ENCODE peak calls at places on chromosomes 2 and 18, in eight cellular contexts. T is AG04450; Y is COLO829; W is CD8-positive, alpha-beta T cell; K is CD4-positive, alpha-beta T cell; O is SK-MEL-5; Z is posterior vena cava; M is body of pancreas. D is an unnamed sample.
A peak's percentile ranks its signal among the peaks of the same experiment; 100 is the strongest.

GRCh38 chr2:233436191-233436581 is 81.9 kb downstream of the DGKD start:
- DNase-seq in Y (no peak), O (no peak), Z (peak; percentile 73), T (no peak), M (no peak), K (no peak), W (no peak), D (no peak)

GRCh38 chr2:203404996-203405395 is 76.8 kb downstream of the ABI2 start:
- DNase-seq in T (peak; percentile 11), Z (no peak), Y (no peak), W (no peak), M (no peak), K (no peak), O (no peak), D (no peak)

GRCh38 chr2:128304715-128305554 is 13.7 kb downstream of the HS6ST1 start:
- DNase-seq in M (peak; percentile 86), W (no peak), Y (no peak), T (peak; percentile 91), O (no peak), K (no peak), Z (peak; percentile 92), D (no peak)

GRCh38 chr2:64594563-64594989 is 59.1 kb downstream of the SERTAD2 start:
- DNase-seq in M (no peak), O (no peak), W (no peak), T (no peak), Y (peak; percentile 21), Z (no peak), K (no peak), D (peak; percentile 12)

GRCh38 chr2:16168506-16169264 is 228.3 kb downstream of the MYCN start:
- DNase-seq in K (no peak), T (no peak), M (no peak), W (no peak), Y (no peak), Z (peak; percentile 72), O (no peak), D (no peak)

GRCh38 chr2:190668892-190669291 is 20.0 kb downstream of the NAB1 start:
- DNase-seq in O (no peak), Z (no peak), M (no peak), Y (peak; percentile 54), W (no peak), T (no peak), K (no peak), D (no peak)

GRCh38 chr2:181988154-181988924 is 2.7 kb downstream of the PPP1R1C start:
- DNase-seq in Z (no peak), O (no peak), W (no peak), M (no peak), K (no peak), Y (no peak), T (no peak), D (no peak)

GRCh38 chr2:60819155-60819862 is 62.1 kb upstream of the REL start:
- DNase-seq in W (peak; percentile 75), Y (no peak), Z (no peak), K (peak; percentile 82), O (no peak), T (no peak), M (no peak), D (no peak)

GRCh38 chr2:10439185-10439879 is 8.8 kb downstream of the ODC1 start:
- DNase-seq in Z (no peak), Y (no peak), M (peak; percentile 42), K (no peak), T (no peak), W (no peak), O (no peak), D (no peak)

GRCh38 chr18:33983126-33983525 is 241.6 kb downstream of the NOL4 start:
- DNase-seq in M (no peak), Z (no peak), O (no peak), T (no peak), Y (no peak), K (no peak), W (no peak), D (no peak)

GRCh38 chr2:186755066-186755465 is 61.2 kb downstream of the FAM171B start:
- DNase-seq in W (no peak), K (no peak), O (no peak), T (no peak), Z (no peak), Y (no peak), M (no peak), D (no peak)

GRCh38 chr2:54899576-54900200 is 150.6 kb downstream of the RTN4 start:
- DNase-seq in M (peak; percentile 37), K (no peak), O (peak; percentile 74), Y (peak; percentile 43), Z (no peak), W (no peak), T (peak; percentile 18), D (peak; percentile 29)

GRCh38 chr2:64989982-64990614 is 899 bp downstream of the SLC1A4 start:
- DNase-seq in W (no peak), M (peak; percentile 33), Y (no peak), O (peak; percentile 61), Z (peak; percentile 81), T (no peak), K (no peak), D (no peak)

GRCh38 chr18:46073474-46074331 is 1.6 kb upstream of the PSTPIP2 start:
- DNase-seq in W (peak; percentile 40), T (no peak), Y (peak; percentile 31), K (no peak), O (peak; percentile 72), Z (no peak), M (peak; percentile 52), D (peak; percentile 52)

GRCh38 chr2:235773188-235773928 is 279.5 kb downstream of the AGAP1 start:
- DNase-seq in K (no peak), O (peak; percentile 4), Z (no peak), T (no peak), W (no peak), M (no peak), Y (peak; percentile 16), D (no peak)

GRCh38 chr2:233350708-233351107 is 3.6 kb upstream of the DGKD start:
- DNase-seq in Z (no peak), W (no peak), O (peak; percentile 64), K (peak; percentile 34), M (no peak), Y (peak; percentile 96), T (peak; percentile 42), D (no peak)

GRCh38 chr2:71861186-71862160 is 286.2 kb downstream of the CYP26B1 start:
- DNase-seq in M (no peak), Z (peak; percentile 43), W (no peak), K (no peak), T (no peak), Y (no peak), O (no peak), D (no peak)

GRCh38 chr18:72075040-72075439 is 469.1 kb downstream of the CBLN2 start:
- DNase-seq in O (no peak), Z (no peak), Y (no peak), K (no peak), T (no peak), M (no peak), W (no peak), D (no peak)

GRCh38 chr2:215410932-215411285 is 25.0 kb downstream of the FN1 start:
- DNase-seq in Z (no peak), M (no peak), Y (peak; percentile 43), W (no peak), O (no peak), T (peak; percentile 94), K (no peak), D (no peak)

GRCh38 chr2:169073972-169074751 is 4.8 kb downstream of the DHRS9 start:
- DNase-seq in W (no peak), O (no peak), T (no peak), Y (no peak), K (no peak), Z (no peak), M (no peak), D (no peak)

GRCh38 chr2:30455339-30455738 is 8.3 kb downstream of the LCLAT1 start:
- DNase-seq in M (no peak), Z (no peak), Y (no peak), T (no peak), W (no peak), O (no peak), K (no peak), D (no peak)

GRCh38 chr2:167052825-167053224 is 164.5 kb downstream of the XIRP2 start:
- DNase-seq in Z (no peak), K (no peak), O (no peak), W (no peak), M (no peak), T (peak; percentile 45), Y (peak; percentile 10), D (no peak)

GRCh38 chr2:128536925-128537620 is 218.4 kb upstream of the HS6ST1 start:
- DNase-seq in Z (no peak), O (peak; percentile 26), W (no peak), K (no peak), Y (peak; percentile 75), T (peak; percentile 97), M (no peak), D (no peak)

GRCh38 chr2:38467768-38468463 is 90.8 kb upstream of the ATL2 start:
- DNase-seq in O (peak; percentile 31), T (no peak), K (no peak), M (no peak), Y (peak; percentile 33), Z (no peak), W (no peak), D (peak; percentile 76)

GRCh38 chr2:66960161-66960560 is 437.0 kb upstream of the ETAA1 start:
- DNase-seq in K (no peak), O (no peak), Y (no peak), T (no peak), Z (no peak), M (no peak), W (no peak), D (no peak)

D was measured in foreskin melanocyte.